ENCODE peak calls at places on chromosomes 16 and 17, in nine cellular contexts. S is lung microvascular endothelial cell; Q is effector memory CD4-positive, alpha-beta T cell; B is stimulated activated CD8-positive, alpha-beta memory T cell treated with anti-CD3 and anti-CD28 coated beads, Interleukin-15, amount 100 ng/mL, for 4 hours; V is naive thymus-derived CD8-positive, alpha-beta T cell; O is head of caudate nucleus; L is stimulated activated CD4-positive, alpha-beta T cell treated with anti-CD3 and anti-CD28 coated beads, Interleukin-1b, Interleukin-23, amount 100 ng/mL, for 4 hours; U is heart right ventricle; I is caudate nucleus. Y is an unnamed sample.

GRCh38 chr17:7704601-7705268 is at the start of gene EFNB3:
- DNase-seq in S (no peak), Q (no peak), B (no peak), V (no peak), O (peak; percentile 71), L (peak; percentile 18), U (no peak), I (no peak), Y (no peak)

GRCh38 chr16:2963611-2964415 is at the start of gene KREMEN2:
- DNase-seq in S (no peak), Q (no peak), B (no peak), V (peak; percentile 18), O (no peak), L (peak; percentile 37), U (no peak), I (no peak), Y (no peak)

GRCh38 chr16:69318911-69319289 is 7.8 kb downstream of the VPS4A start:
- DNase-seq in S (no peak), Q (no peak), B (no peak), V (no peak), O (no peak), L (no peak), U (no peak), I (no peak), Y (no peak)

GRCh38 chr17:30207655-30208054 is 27.8 kb downstream of the SLC6A4 start:
- DNase-seq in S (peak; percentile 56), Q (no peak), B (no peak), V (no peak), O (no peak), L (no peak), U (no peak), I (no peak), Y (no peak)

GRCh38 chr17:12070561-12070960 is 49.9 kb downstream of the MAP2K4 start:
- DNase-seq in S (no peak), Q (no peak), B (no peak), V (no peak), O (no peak), L (no peak), U (no peak), I (no peak), Y (no peak)

GRCh38 chr16:56755038-56755437 is 25.1 kb downstream of the NUP93 start:
- DNase-seq in S (no peak), Q (no peak), B (no peak), V (no peak), O (no peak), L (no peak), U (no peak), I (no peak), Y (no peak)

GRCh38 chr16:73202176-73202729 is 154.3 kb upstream of the ZFHX3 start:
- DNase-seq in S (no peak), Q (no peak), B (no peak), V (no peak), O (no peak), L (no peak), U (no peak), I (no peak), Y (no peak)

GRCh38 chr16:28974007-28974436 is 556 bp upstream of the SPNS1 start:
- DNase-seq in S (peak; percentile 79), Q (no peak), B (no peak), V (no peak), O (peak; percentile 84), L (no peak), U (peak; percentile 51), I (peak; percentile 74), Y (no peak)

GRCh38 chr16:56789360-56789759 is 59.4 kb downstream of the NUP93 start:
- DNase-seq in S (peak; percentile 66), Q (no peak), B (no peak), V (peak; percentile 6), O (peak; percentile 79), L (no peak), U (peak; percentile 12), I (peak; percentile 34), Y (no peak)

GRCh38 chr17:53118948-53119347 is 703.8 kb upstream of the KIF2B start:
- DNase-seq in S (no peak), Q (no peak), B (no peak), V (no peak), O (no peak), L (no peak), U (no peak), I (no peak), Y (no peak)

GRCh38 chr17:21294321-21295035 is 10.0 kb downstream of the MAP2K3 start:
- DNase-seq in S (no peak), Q (no peak), B (no peak), V (no peak), O (no peak), L (no peak), U (no peak), I (no peak), Y (no peak)

GRCh38 chr17:49497147-49498036 is 2.3 kb downstream of the NGFR start:
- DNase-seq in S (no peak), Q (no peak), B (no peak), V (no peak), O (peak; percentile 25), L (peak; percentile 17), U (peak; percentile 66), I (no peak), Y (no peak)

GRCh38 chr17:49565948-49566491 is 9.7 kb upstream of the NXPH3 start:
- DNase-seq in S (no peak), Q (no peak), B (no peak), V (no peak), O (peak; percentile 81), L (no peak), U (peak; percentile 64), I (peak; percentile 37), Y (no peak)

GRCh38 chr17:622356-622755 is 92.3 kb downstream of the VPS53 start:
- DNase-seq in S (peak; percentile 78), Q (no peak), B (no peak), V (no peak), O (peak; percentile 56), L (no peak), U (no peak), I (no peak), Y (no peak)

GRCh38 chr17:19705771-19706770 is 10.3 kb downstream of the SLC47A2 start:
- DNase-seq in S (no peak), Q (no peak), B (no peak), V (no peak), O (no peak), L (no peak), U (no peak), I (no peak), Y (no peak)

GRCh38 chr17:69945698-69946185 is 129.3 kb upstream of the KCNJ16 start:
- DNase-seq in S (no peak), Q (no peak), B (no peak), V (no peak), O (no peak), L (no peak), U (no peak), I (no peak), Y (no peak)

GRCh38 chr16:50695017-50696000 is 1.9 kb downstream of the NOD2 start:
- DNase-seq in S (no peak), Q (no peak), B (no peak), V (no peak), O (peak; percentile 37), L (no peak), U (no peak), I (no peak), Y (no peak)

GRCh38 chr17:17387017-17387416 is 83.8 kb downstream of the NT5M start:
- DNase-seq in S (no peak), Q (no peak), B (no peak), V (no peak), O (no peak), L (no peak), U (no peak), I (no peak), Y (no peak)

GRCh38 chr16:31382485-31383161 is 10.5 kb upstream of the ITGAD start:
- DNase-seq in S (peak; percentile 63), Q (no peak), B (peak; percentile 33), V (peak; percentile 34), O (peak; percentile 71), L (peak; percentile 50), U (peak; percentile 67), I (peak; percentile 20), Y (no peak)

GRCh38 chr16:88561485-88562369 is 8.5 kb upstream of the ZC3H18 start:
- DNase-seq in S (peak; percentile 46), Q (peak; percentile 22), B (peak; percentile 28), V (peak; percentile 35), O (peak; percentile 70), L (peak; percentile 37), U (peak; percentile 34), I (peak; percentile 36), Y (no peak)

GRCh38 chr17:37219876-37220608 is 155.7 kb upstream of the C17orf78 start:
- DNase-seq in S (no peak), Q (no peak), B (no peak), V (no peak), O (no peak), L (no peak), U (no peak), I (no peak), Y (no peak)